ENCODE peak calls at places on chromosome 11, in eight cellular contexts. D, X, S, J, A, Y, O and W are unnamed samples.

GRCh38 chr11:115222218-115222862 is 281.9 kb downstream of the CADM1 start:
- DNase-seq in D (no peak), X (peak), S (peak), J (peak), A (no peak), Y (peak), O (no peak), W (no peak)

GRCh38 chr11:133086518-133086917 is 445.8 kb downstream of the OPCML start:
- DNase-seq in D (no peak), X (no peak), S (no peak), J (no peak), A (no peak), Y (no peak), O (no peak), W (no peak)

GRCh38 chr11:118911880-118912741 is 13.6 kb downstream of the BCL9L start:
- DNase-seq in D (peak), X (peak), S (no peak), J (peak), A (peak), Y (no peak), O (no peak), W (peak)

GRCh38 chr11:23988381-23989006 is 508.4 kb upstream of the LUZP2 start:
- DNase-seq in D (no peak), X (no peak), S (peak), J (no peak), A (no peak), Y (no peak), O (peak), W (no peak)

GRCh38 chr11:14904745-14905103 is 12.7 kb upstream of the CYP2R1 start:
- DNase-seq in D (peak), X (no peak), S (no peak), J (peak), A (peak), Y (peak), O (no peak), W (peak)

GRCh38 chr11:33735426-33736147 is 636 bp downstream of the CD59 start:
- DNase-seq in D (peak), X (peak), S (no peak), J (peak), A (peak), Y (no peak), O (no peak), W (peak)

GRCh38 chr11:75969626-75970308 is 154.8 kb downstream of the UVRAG start:
- DNase-seq in D (no peak), X (no peak), S (peak), J (no peak), A (no peak), Y (no peak), O (no peak), W (no peak)

GRCh38 chr11:69238562-69239319 is 55.2 kb upstream of the MYEOV start:
- DNase-seq in D (no peak), X (no peak), S (no peak), J (no peak), A (no peak), Y (no peak), O (no peak), W (no peak)

GRCh38 chr11:13338437-13339069 is 61.0 kb downstream of the BMAL1 start:
- DNase-seq in D (no peak), X (peak), S (no peak), J (peak), A (no peak), Y (no peak), O (peak), W (no peak)

GRCh38 chr11:12234216-12234615 is 123.8 kb downstream of the MICAL2 start:
- DNase-seq in D (no peak), X (no peak), S (no peak), J (no peak), A (no peak), Y (no peak), O (no peak), W (no peak)

GRCh38 chr11:117815262-117815803 is 9.2 kb downstream of the FXYD2 start:
- DNase-seq in D (peak), X (no peak), S (no peak), J (peak), A (no peak), Y (peak), O (no peak), W (peak)

GRCh38 chr11:116499396-116500001 is 273.3 kb downstream of the BUD13 start:
- DNase-seq in D (peak), X (peak), S (no peak), J (peak), A (peak), Y (peak), O (peak), W (no peak)

GRCh38 chr11:117591316-117592039 is 205.5 kb downstream of the DSCAML1 start:
- DNase-seq in D (no peak), X (no peak), S (no peak), J (no peak), A (no peak), Y (no peak), O (no peak), W (no peak)

GRCh38 chr11:86916330-86916729 is 38.9 kb downstream of the FZD4 start:
- DNase-seq in D (no peak), X (no peak), S (peak), J (peak), A (peak), Y (no peak), O (peak), W (no peak)

GRCh38 chr11:62832346-62833234 is at the start of gene TEX54:
- DNase-seq in D (peak), X (no peak), S (no peak), J (no peak), A (peak), Y (no peak), O (no peak), W (no peak)

GRCh38 chr11:65498042-65498726 is 661 bp upstream of the MALAT1 start:
- DNase-seq in D (no peak), X (peak), S (peak), J (peak), A (no peak), Y (no peak), O (no peak), W (peak)

GRCh38 chr11:11230802-11231562 is 122.1 kb downstream of the CSNK2A3 start:
- DNase-seq in D (no peak), X (no peak), S (no peak), J (no peak), A (peak), Y (no peak), O (peak), W (no peak)

GRCh38 chr11:95647355-95647754 is 142.2 kb downstream of the FAM76B start:
- DNase-seq in D (no peak), X (no peak), S (no peak), J (no peak), A (no peak), Y (no peak), O (no peak), W (no peak)

GRCh38 chr11:84819561-84819960 is 807.6 kb downstream of the DLG2 start:
- DNase-seq in D (no peak), X (no peak), S (no peak), J (no peak), A (no peak), Y (no peak), O (no peak), W (no peak)

GRCh38 chr11:61598886-61599868 is 18.3 kb upstream of the SYT7 start:
- DNase-seq in D (peak), X (no peak), S (no peak), J (no peak), A (peak), Y (no peak), O (no peak), W (no peak)

GRCh38 chr11:109939176-109939810 is 153.9 kb upstream of the ZC3H12C start:
- DNase-seq in D (no peak), X (peak), S (peak), J (no peak), A (peak), Y (no peak), O (peak), W (no peak)

GRCh38 chr11:86724137-86724536 is 51.7 kb upstream of the ME3 start:
- DNase-seq in D (no peak), X (no peak), S (no peak), J (no peak), A (no peak), Y (no peak), O (no peak), W (no peak)

GRCh38 chr11:1757861-1758610 is 5.7 kb downstream of the CTSD start:
- DNase-seq in D (peak), X (no peak), S (no peak), J (peak), A (no peak), Y (no peak), O (no peak), W (no peak)

GRCh38 chr11:111026241-111026640 is 219.3 kb upstream of the POU2AF2 start:
- DNase-seq in D (no peak), X (no peak), S (no peak), J (no peak), A (no peak), Y (no peak), O (no peak), W (no peak)

GRCh38 chr11:18332302-18332701 is 9.9 kb downstream of the GTF2H1 start:
- DNase-seq in D (no peak), X (peak), S (no peak), J (no peak), A (peak), Y (no peak), O (no peak), W (no peak)

GRCh38 chr11:109071712-109072524 is 350.1 kb upstream of the C11orf87 start:
- DNase-seq in D (no peak), X (no peak), S (peak), J (no peak), A (no peak), Y (no peak), O (no peak), W (no peak)

GRCh38 chr11:107011977-107012376 is 6.3 kb downstream of the GUCY1A2 start:
- DNase-seq in D (no peak), X (no peak), S (no peak), J (no peak), A (no peak), Y (no peak), O (no peak), W (no peak)

GRCh38 chr11:62171261-62171723 is 18.7 kb upstream of the SCGB1D1 start:
- DNase-seq in D (peak), X (peak), S (peak), J (peak), A (peak), Y (no peak), O (peak), W (peak)

GRCh38 chr11:65445604-65446445 is 23.2 kb downstream of the NEAT1 start:
- DNase-seq in D (no peak), X (peak), S (no peak), J (peak), A (no peak), Y (no peak), O (no peak), W (no peak)

GRCh38 chr11:14179126-14179820 is 179.7 kb downstream of the RRAS2 start:
- DNase-seq in D (no peak), X (peak), S (peak), J (no peak), A (no peak), Y (no peak), O (no peak), W (no peak)

GRCh38 chr11:7437706-7438105 is 47.6 kb upstream of the OLFML1 start:
- DNase-seq in D (no peak), X (no peak), S (peak), J (no peak), A (no peak), Y (no peak), O (no peak), W (no peak)

GRCh38 chr11:61757213-61757862 is 4.9 kb downstream of the MYRF start:
- DNase-seq in D (no peak), X (no peak), S (no peak), J (no peak), A (no peak), Y (no peak), O (no peak), W (no peak)

GRCh38 chr11:13339196-13340153 is 61.9 kb downstream of the BMAL1 start:
- DNase-seq in D (no peak), X (peak), S (peak), J (peak), A (no peak), Y (no peak), O (peak), W (no peak)

GRCh38 chr11:84468255-84468654 is 1158.9 kb downstream of the DLG2 start:
- DNase-seq in D (no peak), X (no peak), S (no peak), J (no peak), A (no peak), Y (no peak), O (no peak), W (no peak)

GRCh38 chr11:87437844-87438223 is 400.1 kb downstream of the TMEM135 start:
- DNase-seq in D (no peak), X (peak), S (no peak), J (no peak), A (no peak), Y (no peak), O (no peak), W (no peak)

GRCh38 chr11:76524919-76525318 is 80.1 kb downstream of the EMSY start:
- DNase-seq in D (no peak), X (peak), S (peak), J (no peak), A (no peak), Y (no peak), O (no peak), W (no peak)

GRCh38 chr11:71489311-71490043 is 36.5 kb downstream of the NADSYN1 start:
- DNase-seq in D (no peak), X (peak), S (no peak), J (peak), A (no peak), Y (peak), O (no peak), W (no peak)

GRCh38 chr11:102346748-102347525 is at the start of gene BIRC2:
- DNase-seq in D (peak), X (peak), S (peak), J (peak), A (peak), Y (peak), O (peak), W (peak)

GRCh38 chr11:62614275-62614674 is 1.2 kb downstream of the ROM1 start:
- DNase-seq in D (no peak), X (peak), S (no peak), J (no peak), A (no peak), Y (no peak), O (no peak), W (no peak)

GRCh38 chr11:46450846-46451470 is 59.4 kb upstream of the CHRM4 start:
- DNase-seq in D (no peak), X (no peak), S (no peak), J (no peak), A (no peak), Y (no peak), O (no peak), W (no peak)